ENCODE peak calls at places on chromosomes 16 and 17, in eight cellular contexts. I is omental fat pad; F is progenitor cell of endocrine pancreas; N is NCI-H1694 treated with DMSO at 0.1 percent for 48 hours; D is lung; G is stimulated activated CD4-positive, alpha-beta T cell treated with anti-CD3 and anti-CD28 coated beads, Interleukin-4, amount 100 ng/mL, for 4 hours; L is HFFc6; K is stimulated activated CD8-positive, alpha-beta memory T cell treated with anti-CD3 and anti-CD28 coated beads, Interleukin-2, amount 100 ng/mL, for 1 hour. O is an unnamed sample.

GRCh38 chr17:17104036-17104435 is 61.8 kb downstream of the MPRIP start:
- DNase-seq in N (no peak), G (no peak), D (no peak), F (no peak), L (no peak), I (no peak), K (no peak), O (no peak)

GRCh38 chr16:58855291-58855823 is 121.2 kb upstream of the GOT2 start:
- DNase-seq in D (no peak), L (no peak), N (no peak), F (no peak), I (no peak), K (no peak), G (no peak), O (no peak)

GRCh38 chr17:8966926-8967325 is 1.4 kb upstream of the PIK3R5 start:
- DNase-seq in L (no peak), K (no peak), I (no peak), F (no peak), D (no peak), N (no peak), G (no peak), O (no peak)

GRCh38 chr17:79461041-79461440 is 149.8 kb downstream of the RBFOX3 start:
- DNase-seq in I (no peak), F (no peak), D (no peak), L (peak), G (no peak), N (no peak), K (no peak), O (peak)

GRCh38 chr16:75236736-75237397 is 14.6 kb downstream of the BCAR1 start:
- DNase-seq in K (no peak), I (no peak), F (no peak), D (no peak), N (no peak), G (no peak), L (no peak), O (peak)

GRCh38 chr17:37488009-37488604 is 1.6 kb upstream of the DUSP14 start:
- DNase-seq in N (peak), G (no peak), I (no peak), K (no peak), L (peak), F (no peak), D (peak), O (no peak)

GRCh38 chr17:13230350-13230900 is 212.6 kb upstream of the ELAC2 start:
- DNase-seq in L (no peak), D (no peak), K (no peak), N (no peak), G (no peak), F (no peak), I (no peak), O (no peak)

GRCh38 chr16:83137326-83137770 is 510.6 kb downstream of the CDH13 start:
- DNase-seq in I (no peak), F (no peak), L (peak), G (no peak), K (no peak), D (no peak), N (no peak), O (no peak)

GRCh38 chr17:79948406-79948917 is 87.2 kb downstream of the TBC1D16 start:
- DNase-seq in L (no peak), F (no peak), I (no peak), G (no peak), N (peak), D (no peak), K (no peak), O (peak)

GRCh38 chr16:88931936-88932335 is 45.1 kb downstream of the CBFA2T3 start:
- DNase-seq in G (no peak), D (no peak), I (no peak), F (no peak), N (no peak), L (no peak), K (no peak), O (no peak)

GRCh38 chr17:27569884-27570577 is 61.0 kb upstream of the LGALS9 start:
- DNase-seq in G (no peak), N (no peak), F (no peak), D (no peak), I (no peak), K (no peak), L (no peak), O (no peak)

GRCh38 chr16:11791144-11791828 is 5.8 kb downstream of the ZC3H7A start:
- DNase-seq in K (no peak), D (peak), L (no peak), G (no peak), N (no peak), F (no peak), I (no peak), O (no peak)

GRCh38 chr17:7589204-7589868 is 558 bp downstream of the SOX15 start:
- DNase-seq in N (peak), I (peak), D (peak), K (peak), G (peak), F (peak), L (peak), O (peak)

GRCh38 chr16:11869657-11870228 is 18.4 kb upstream of the RSL1D1 start:
- DNase-seq in F (no peak), I (no peak), L (no peak), N (no peak), G (no peak), K (no peak), D (no peak), O (no peak)

GRCh38 chr17:52383493-52384100 is 225.1 kb upstream of the CA10 start:
- DNase-seq in L (no peak), G (no peak), N (peak), K (no peak), F (peak), I (no peak), D (peak), O (no peak)

GRCh38 chr16:72241930-72242329 is 70.0 kb upstream of the PMFBP1 start:
- DNase-seq in I (no peak), N (peak), L (peak), K (no peak), F (no peak), G (no peak), D (no peak), O (no peak)

GRCh38 chr16:1146409-1146808 is 6.5 kb upstream of the CACNA1H start:
- DNase-seq in G (no peak), K (no peak), F (no peak), I (no peak), D (no peak), N (no peak), L (no peak), O (no peak)

GRCh38 chr16:68091604-68092261 is 6.6 kb downstream of the NFATC3 start:
- DNase-seq in N (peak), I (no peak), F (no peak), G (no peak), D (no peak), L (peak), K (no peak), O (no peak)

GRCh38 chr16:14401839-14402115 is 228.3 kb downstream of the PARN start:
- DNase-seq in N (no peak), D (no peak), K (no peak), L (no peak), F (no peak), G (no peak), I (no peak), O (no peak)

GRCh38 chr16:57694556-57695377 is at the start of gene DRC7:
- DNase-seq in D (peak), I (no peak), F (peak), N (peak), L (peak), G (peak), K (no peak), O (peak)

GRCh38 chr16:3182608-3183444 is 5.2 kb upstream of the OR1F1 start:
- DNase-seq in N (no peak), F (no peak), I (no peak), L (peak), G (peak), K (no peak), D (no peak), O (no peak)

GRCh38 chr17:28871056-28871579 is 16.3 kb downstream of the ERAL1 start:
- DNase-seq in I (no peak), K (no peak), L (no peak), G (no peak), N (no peak), F (no peak), D (no peak), O (no peak)

GRCh38 chr16:75618782-75619181 is 4.3 kb downstream of the ADAT1 start:
- DNase-seq in N (no peak), G (no peak), L (no peak), I (no peak), K (no peak), F (no peak), D (no peak), O (no peak)

GRCh38 chr17:78794399-78794798 is 12.3 kb upstream of the CYTH1 start:
- DNase-seq in F (no peak), G (no peak), N (no peak), I (no peak), K (no peak), D (no peak), L (no peak), O (no peak)

GRCh38 chr17:46038414-46038813 is 39.4 kb downstream of the STH start:
- DNase-seq in L (no peak), F (no peak), D (no peak), K (no peak), I (no peak), N (no peak), G (no peak), O (no peak)

GRCh38 chr17:53129863-53130262 is 692.9 kb upstream of the KIF2B start:
- DNase-seq in D (no peak), N (no peak), L (no peak), G (no peak), I (no peak), K (no peak), F (no peak), O (no peak)

GRCh38 chr17:64278614-64279013 is 15.6 kb upstream of the TEX2 start:
- DNase-seq in F (no peak), N (no peak), G (no peak), K (no peak), D (no peak), L (no peak), I (peak), O (no peak)

GRCh38 chr17:64146418-64147109 is 16.6 kb upstream of the ERN1 start:
- DNase-seq in L (peak), I (no peak), N (peak), F (peak), G (no peak), D (peak), K (no peak), O (no peak)

GRCh38 chr17:4987767-4988083 is 250 bp upstream of the CAMTA2 start:
- DNase-seq in L (no peak), G (no peak), F (no peak), K (no peak), D (no peak), N (no peak), I (no peak), O (no peak)

GRCh38 chr17:75364078-75364477 is 41.4 kb downstream of the GRB2 start:
- DNase-seq in N (no peak), G (no peak), K (no peak), L (peak), D (no peak), I (no peak), F (no peak), O (no peak)

GRCh38 chr16:64397042-64397441 is 724.8 kb downstream of the CDH11 start:
- DNase-seq in L (no peak), N (no peak), I (no peak), D (no peak), K (no peak), F (no peak), G (no peak), O (no peak)

GRCh38 chr17:32558997-32559650 is 72.3 kb downstream of the CDK5R1 start:
- DNase-seq in L (no peak), D (no peak), G (no peak), K (no peak), I (no peak), N (no peak), F (no peak), O (no peak)

GRCh38 chr17:75511610-75512575 is 3.4 kb downstream of the CASKIN2 start:
- DNase-seq in G (no peak), D (peak), N (no peak), I (no peak), K (no peak), L (no peak), F (no peak), O (no peak)

GRCh38 chr16:626787-627457 is 3.9 kb upstream of the WFIKKN1 start:
- DNase-seq in K (no peak), L (peak), F (no peak), G (no peak), I (peak), N (no peak), D (peak), O (peak)

GRCh38 chr16:47888142-47888541 is 267.7 kb downstream of the ABCC12 start:
- DNase-seq in F (no peak), I (no peak), G (no peak), L (peak), D (no peak), N (no peak), K (no peak), O (peak)

GRCh38 chr17:9402590-9403199 is 172.9 kb downstream of the STX8 start:
- DNase-seq in I (no peak), K (no peak), F (no peak), G (peak), D (no peak), L (peak), N (peak), O (no peak)